ENCODE peak calls at places on chromosomes 1 and 21, in seven cellular contexts. One of them, this sample, is unnamed.

GRCh38 chr1:226646026-226646869 is 92.8 kb downstream of the ITPKB start:
- DNase-seq in fibroblast of villous mesenchyme: no peak
- DNase-seq in HL-60: no peak
- DNase-seq in lower lobe of right lung: peak
- DNase-seq in glutamatergic neuron: no peak
- DNase-seq in PC-3: peak
- DNase-seq in astrocyte of the spinal cord: peak
- DNase-seq in this sample: no peak

GRCh38 chr1:162908780-162909179 is 47.8 kb upstream of the CCDC190 start:
- DNase-seq in lower lobe of right lung: no peak
- DNase-seq in astrocyte of the spinal cord: peak
- DNase-seq in fibroblast of villous mesenchyme: peak
- DNase-seq in glutamatergic neuron: no peak
- DNase-seq in HL-60: no peak
- DNase-seq in PC-3: peak
- DNase-seq in this sample: no peak

GRCh38 chr1:16146888-16147614 is 8.8 kb downstream of the EPHA2 start:
- DNase-seq in HL-60: no peak
- DNase-seq in fibroblast of villous mesenchyme: no peak
- DNase-seq in PC-3: peak
- DNase-seq in astrocyte of the spinal cord: no peak
- DNase-seq in lower lobe of right lung: no peak
- DNase-seq in glutamatergic neuron: no peak
- DNase-seq in this sample: no peak

GRCh38 chr21:40186036-40186435 is 318.8 kb downstream of the PCP4 start:
- DNase-seq in astrocyte of the spinal cord: peak
- DNase-seq in HL-60: no peak
- DNase-seq in PC-3: no peak
- DNase-seq in glutamatergic neuron: no peak
- DNase-seq in lower lobe of right lung: no peak
- DNase-seq in fibroblast of villous mesenchyme: no peak
- DNase-seq in this sample: no peak

GRCh38 chr1:203200059-203200553 is 13.6 kb upstream of the CHI3L1 start:
- DNase-seq in lower lobe of right lung: no peak
- DNase-seq in HL-60: peak
- DNase-seq in astrocyte of the spinal cord: no peak
- DNase-seq in PC-3: no peak
- DNase-seq in glutamatergic neuron: no peak
- DNase-seq in fibroblast of villous mesenchyme: peak
- DNase-seq in this sample: no peak

GRCh38 chr1:9755441-9755995 is 68.2 kb downstream of the CLSTN1 start:
- DNase-seq in PC-3: no peak
- DNase-seq in fibroblast of villous mesenchyme: no peak
- DNase-seq in astrocyte of the spinal cord: no peak
- DNase-seq in lower lobe of right lung: no peak
- DNase-seq in glutamatergic neuron: no peak
- DNase-seq in HL-60: no peak
- DNase-seq in this sample: no peak

GRCh38 chr1:182355718-182356098 is 35.9 kb downstream of the GLUL start:
- DNase-seq in HL-60: no peak
- DNase-seq in lower lobe of right lung: no peak
- DNase-seq in glutamatergic neuron: no peak
- DNase-seq in fibroblast of villous mesenchyme: no peak
- DNase-seq in PC-3: no peak
- DNase-seq in astrocyte of the spinal cord: no peak
- DNase-seq in this sample: no peak

GRCh38 chr21:36471254-36471723 is 8.6 kb downstream of the CLDN14 start:
- DNase-seq in HL-60: no peak
- DNase-seq in PC-3: peak
- DNase-seq in astrocyte of the spinal cord: peak
- DNase-seq in glutamatergic neuron: no peak
- DNase-seq in lower lobe of right lung: no peak
- DNase-seq in fibroblast of villous mesenchyme: peak
- DNase-seq in this sample: peak

GRCh38 chr1:247241687-247242086 is 14.2 kb upstream of the VN1R5 start:
- DNase-seq in PC-3: peak
- DNase-seq in astrocyte of the spinal cord: no peak
- DNase-seq in HL-60: no peak
- DNase-seq in fibroblast of villous mesenchyme: no peak
- DNase-seq in glutamatergic neuron: no peak
- DNase-seq in lower lobe of right lung: no peak
- DNase-seq in this sample: no peak

GRCh38 chr1:23524716-23525401 is 6.2 kb downstream of the E2F2 start:
- DNase-seq in HL-60: no peak
- DNase-seq in lower lobe of right lung: no peak
- DNase-seq in fibroblast of villous mesenchyme: peak
- DNase-seq in glutamatergic neuron: no peak
- DNase-seq in PC-3: peak
- DNase-seq in astrocyte of the spinal cord: no peak
- DNase-seq in this sample: no peak

GRCh38 chr1:151715726-151716404 is 738 bp downstream of the CELF3 start:
- DNase-seq in HL-60: no peak
- DNase-seq in glutamatergic neuron: peak
- DNase-seq in PC-3: no peak
- DNase-seq in lower lobe of right lung: no peak
- DNase-seq in fibroblast of villous mesenchyme: no peak
- DNase-seq in astrocyte of the spinal cord: no peak
- DNase-seq in this sample: no peak

GRCh38 chr1:6953874-6954502 is 168.7 kb downstream of the CAMTA1 start:
- DNase-seq in fibroblast of villous mesenchyme: no peak
- DNase-seq in lower lobe of right lung: no peak
- DNase-seq in astrocyte of the spinal cord: no peak
- DNase-seq in PC-3: no peak
- DNase-seq in glutamatergic neuron: no peak
- DNase-seq in HL-60: no peak
- DNase-seq in this sample: no peak

GRCh38 chr1:209710098-209710497 is 5.5 kb downstream of the HSD11B1 start:
- DNase-seq in fibroblast of villous mesenchyme: no peak
- DNase-seq in astrocyte of the spinal cord: no peak
- DNase-seq in glutamatergic neuron: no peak
- DNase-seq in HL-60: no peak
- DNase-seq in PC-3: no peak
- DNase-seq in lower lobe of right lung: no peak
- DNase-seq in this sample: peak

GRCh38 chr1:67597336-67597735 is 87.7 kb upstream of the GADD45A start:
- DNase-seq in fibroblast of villous mesenchyme: peak
- DNase-seq in lower lobe of right lung: no peak
- DNase-seq in PC-3: peak
- DNase-seq in glutamatergic neuron: no peak
- DNase-seq in HL-60: no peak
- DNase-seq in astrocyte of the spinal cord: no peak
- DNase-seq in this sample: no peak

GRCh38 chr21:45289655-45290515 is 2.2 kb upstream of the POFUT2 start:
- DNase-seq in PC-3: peak
- DNase-seq in astrocyte of the spinal cord: no peak
- DNase-seq in HL-60: no peak
- DNase-seq in lower lobe of right lung: peak
- DNase-seq in fibroblast of villous mesenchyme: no peak
- DNase-seq in glutamatergic neuron: no peak
- DNase-seq in this sample: no peak

GRCh38 chr1:202944438-202944921 is 13.6 kb downstream of the ADIPOR1 start:
- DNase-seq in lower lobe of right lung: no peak
- DNase-seq in PC-3: no peak
- DNase-seq in fibroblast of villous mesenchyme: no peak
- DNase-seq in glutamatergic neuron: no peak
- DNase-seq in HL-60: no peak
- DNase-seq in astrocyte of the spinal cord: no peak
- DNase-seq in this sample: no peak

GRCh38 chr1:169326644-169327316 is 40.8 kb downstream of the NME7 start:
- DNase-seq in glutamatergic neuron: no peak
- DNase-seq in fibroblast of villous mesenchyme: no peak
- DNase-seq in astrocyte of the spinal cord: peak
- DNase-seq in PC-3: peak
- DNase-seq in lower lobe of right lung: no peak
- DNase-seq in HL-60: no peak
- DNase-seq in this sample: peak

GRCh38 chr1:85708826-85709222 is 591 bp upstream of the ZNHIT6 start:
- DNase-seq in glutamatergic neuron: no peak
- DNase-seq in HL-60: no peak
- DNase-seq in PC-3: no peak
- DNase-seq in astrocyte of the spinal cord: no peak
- DNase-seq in fibroblast of villous mesenchyme: no peak
- DNase-seq in lower lobe of right lung: no peak
- DNase-seq in this sample: no peak

GRCh38 chr1:21295059-21295401 is 4.8 kb upstream of the ECE1 start:
- DNase-seq in HL-60: no peak
- DNase-seq in PC-3: peak
- DNase-seq in fibroblast of villous mesenchyme: peak
- DNase-seq in astrocyte of the spinal cord: no peak
- DNase-seq in glutamatergic neuron: no peak
- DNase-seq in lower lobe of right lung: no peak
- DNase-seq in this sample: no peak

GRCh38 chr1:179550753-179551682 is 24.7 kb downstream of the NPHS2 start:
- DNase-seq in fibroblast of villous mesenchyme: peak
- DNase-seq in PC-3: peak
- DNase-seq in glutamatergic neuron: no peak
- DNase-seq in astrocyte of the spinal cord: peak
- DNase-seq in lower lobe of right lung: no peak
- DNase-seq in HL-60: peak
- DNase-seq in this sample: no peak

DNA sequence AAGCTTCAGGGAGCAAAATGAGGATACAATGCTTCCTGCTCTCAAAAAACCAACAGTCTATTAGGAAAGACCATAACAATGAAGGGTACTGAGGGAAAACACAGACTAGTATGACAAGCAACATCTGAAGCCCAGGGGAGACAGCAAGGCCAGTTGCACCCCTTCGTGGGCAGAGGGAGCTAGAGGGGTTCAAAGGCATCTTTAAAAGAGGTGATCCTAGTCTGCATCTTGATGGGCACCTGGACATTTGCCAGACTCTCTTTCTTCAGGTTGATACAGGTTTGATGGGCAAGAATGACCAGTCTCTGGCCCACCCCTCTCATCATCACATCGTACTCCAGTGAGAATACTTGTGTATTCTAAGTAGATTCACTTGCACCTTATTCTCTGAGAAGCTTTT is 177.7 kb downstream of the VAV3 start:
- DNase-seq in PC-3: no peak
- DNase-seq in lower lobe of right lung: no peak
- DNase-seq in fibroblast of villous mesenchyme: no peak
- DNase-seq in glutamatergic neuron: no peak
- DNase-seq in astrocyte of the spinal cord: no peak
- DNase-seq in HL-60: no peak
- DNase-seq in this sample: peak
- TF ChIP-seq CTCF in PC-3: no peak
- TF ChIP-seq CTCF in lower lobe of right lung: peak
- TF ChIP-seq CTCF in fibroblast of villous mesenchyme: no peak
- TF ChIP-seq CTCF in glutamatergic neuron: no peak
- TF ChIP-seq CTCF in astrocyte of the spinal cord: no peak
- TF ChIP-seq CTCF in HL-60: no peak
- TF ChIP-seq CTCF in this sample: no peak

GRCh38 chr1:109790329-109790728 is 26.6 kb upstream of the EPS8L3 start:
- DNase-seq in HL-60: no peak
- DNase-seq in fibroblast of villous mesenchyme: no peak
- DNase-seq in PC-3: no peak
- DNase-seq in glutamatergic neuron: no peak
- DNase-seq in lower lobe of right lung: no peak
- DNase-seq in astrocyte of the spinal cord: no peak
- DNase-seq in this sample: no peak

GRCh38 chr1:109791495-109792040 is 27.8 kb upstream of the EPS8L3 start:
- DNase-seq in PC-3: no peak
- DNase-seq in glutamatergic neuron: no peak
- DNase-seq in lower lobe of right lung: peak
- DNase-seq in HL-60: no peak
- DNase-seq in fibroblast of villous mesenchyme: no peak
- DNase-seq in astrocyte of the spinal cord: no peak
- DNase-seq in this sample: no peak

GRCh38 chr1:109792056-109792831 is 28.5 kb upstream of the EPS8L3 start:
- DNase-seq in fibroblast of villous mesenchyme: peak
- DNase-seq in astrocyte of the spinal cord: peak
- DNase-seq in lower lobe of right lung: peak
- DNase-seq in glutamatergic neuron: peak
- DNase-seq in PC-3: peak
- DNase-seq in HL-60: no peak
- DNase-seq in this sample: no peak

GRCh38 chr1:109789771-109790170 is 26.0 kb upstream of the EPS8L3 start:
- DNase-seq in astrocyte of the spinal cord: no peak
- DNase-seq in lower lobe of right lung: peak
- DNase-seq in PC-3: no peak
- DNase-seq in HL-60: no peak
- DNase-seq in fibroblast of villous mesenchyme: no peak
- DNase-seq in glutamatergic neuron: no peak
- DNase-seq in this sample: no peak

GRCh38 chr1:109790735-109791494 is 27.2 kb upstream of the EPS8L3 start:
- DNase-seq in PC-3: no peak
- DNase-seq in fibroblast of villous mesenchyme: peak
- DNase-seq in HL-60: peak
- DNase-seq in lower lobe of right lung: peak
- DNase-seq in glutamatergic neuron: no peak
- DNase-seq in astrocyte of the spinal cord: no peak
- DNase-seq in this sample: peak
- TF ChIP-seq CTCF in PC-3: no peak
- TF ChIP-seq CTCF in fibroblast of villous mesenchyme: peak
- TF ChIP-seq CTCF in HL-60: peak
- TF ChIP-seq CTCF in lower lobe of right lung: peak
- TF ChIP-seq CTCF in glutamatergic neuron: no peak
- TF ChIP-seq CTCF in astrocyte of the spinal cord: peak
- TF ChIP-seq CTCF in this sample: peak

GRCh38 chr1:214523124-214523824 is 28.1 kb downstream of the PTPN14 start:
- DNase-seq in lower lobe of right lung: no peak
- DNase-seq in HL-60: no peak
- DNase-seq in astrocyte of the spinal cord: no peak
- DNase-seq in PC-3: peak
- DNase-seq in fibroblast of villous mesenchyme: no peak
- DNase-seq in glutamatergic neuron: no peak
- DNase-seq in this sample: no peak
- TF ChIP-seq CTCF in lower lobe of right lung: no peak
- TF ChIP-seq CTCF in HL-60: no peak
- TF ChIP-seq CTCF in astrocyte of the spinal cord: no peak
- TF ChIP-seq CTCF in PC-3: no peak
- TF ChIP-seq CTCF in fibroblast of villous mesenchyme: no peak
- TF ChIP-seq CTCF in glutamatergic neuron: no peak
- TF ChIP-seq CTCF in this sample: no peak

DNA sequence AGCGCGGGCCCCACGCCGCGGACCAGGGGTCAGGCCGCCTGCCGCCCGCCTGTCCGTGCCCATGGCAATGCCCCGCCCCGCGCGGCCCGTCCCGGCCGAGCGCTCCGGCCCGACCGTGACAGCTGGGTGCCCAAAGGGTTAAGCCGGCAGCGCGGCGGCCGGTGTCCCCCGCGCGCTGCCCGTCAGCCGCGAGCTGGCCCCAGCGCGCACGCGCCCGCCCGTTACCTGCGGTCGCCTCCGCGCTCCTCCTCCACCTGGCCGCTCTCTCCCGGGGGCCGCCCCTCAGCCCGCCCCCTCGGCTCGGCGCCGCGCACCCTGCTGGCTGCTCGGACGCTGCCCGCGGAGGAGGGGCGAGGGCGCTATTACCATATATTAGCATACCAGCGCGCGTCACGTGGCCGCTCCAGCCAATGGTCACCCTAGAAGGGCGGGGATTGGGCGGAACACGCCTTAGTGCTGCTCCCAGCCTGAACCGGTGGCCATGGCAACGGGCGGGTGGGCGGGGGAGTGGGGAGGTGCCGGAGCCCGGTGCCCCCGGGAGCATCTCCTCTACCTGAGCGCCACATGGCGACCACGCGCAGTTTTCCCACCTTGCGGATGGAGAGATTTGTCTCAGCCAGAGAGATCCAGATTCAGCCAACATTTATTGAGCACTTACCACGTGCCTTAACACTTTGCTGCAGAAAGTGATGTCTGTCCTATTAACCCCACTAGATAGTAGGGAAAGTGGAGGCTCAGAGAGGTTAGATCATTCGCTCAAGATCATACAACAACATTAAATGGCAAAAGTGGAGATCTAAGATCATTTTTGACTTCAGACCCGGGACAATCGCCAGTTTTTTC is at the start of gene PHC2:
- DNase-seq in lower lobe of right lung: peak
- DNase-seq in HL-60: peak
- DNase-seq in fibroblast of villous mesenchyme: peak
- DNase-seq in astrocyte of the spinal cord: peak
- DNase-seq in glutamatergic neuron: peak
- DNase-seq in PC-3: peak
- DNase-seq in this sample: peak
- TF ChIP-seq CTCF in lower lobe of right lung: peak
- TF ChIP-seq CTCF in HL-60: no peak
- TF ChIP-seq CTCF in fibroblast of villous mesenchyme: peak
- TF ChIP-seq CTCF in astrocyte of the spinal cord: no peak
- TF ChIP-seq CTCF in glutamatergic neuron: peak
- TF ChIP-seq CTCF in PC-3: peak
- TF ChIP-seq CTCF in this sample: no peak